ENCODE peak calls at places on chromosomes 16 and 17, in ten cellular contexts. X is cardiac muscle cell, L is Peyer's patch, A is psoas muscle, H is SK-N-SH, U is tibial artery, V is heart right ventricle, O is suprapubic skin, M is fibroblast of mammary gland, P is heart left ventricle. I is an unnamed sample.
A peak's percentile ranks its signal among the peaks of the same experiment; 100 is the strongest.

GRCh38 chr16:314351-314750 is 31.4 kb downstream of the PDIA2 start:
- DNase-seq in U (no peak), H (no peak), V (no peak), X (no peak), P (no peak), O (no peak), M (no peak), L (no peak), A (no peak), I (no peak)

GRCh38 chr16:19657831-19658230 is 60.2 kb downstream of the KNOP1 start:
- DNase-seq in A (no peak), V (no peak), X (no peak), P (no peak), O (no peak), M (no peak), H (no peak), U (no peak), L (no peak), I (no peak)

GRCh38 chr17:67608691-67609090 is 109.0 kb upstream of the NOL11 start:
- DNase-seq in L (no peak), H (no peak), M (peak; percentile 35), P (no peak), A (no peak), O (no peak), X (no peak), U (no peak), V (no peak), I (peak; percentile 30)

GRCh38 chr16:72172105-72173034 is at the start of gene PMFBP1:
- DNase-seq in P (peak; percentile 31), A (no peak), L (no peak), V (no peak), X (no peak), O (no peak), M (peak; percentile 87), H (no peak), U (no peak), I (peak; percentile 26)

GRCh38 chr16:68740628-68741346 is 3.7 kb downstream of the CDH1 start:
- DNase-seq in H (no peak), L (no peak), U (no peak), V (no peak), O (no peak), A (no peak), M (no peak), X (no peak), P (no peak), I (no peak)

GRCh38 chr17:69967910-69968411 is 107.1 kb upstream of the KCNJ16 start:
- DNase-seq in H (no peak), X (no peak), U (no peak), L (no peak), V (no peak), P (no peak), M (peak; percentile 90), A (no peak), O (no peak), I (peak; percentile 93)

GRCh38 chr17:59346876-59347407 is 15.5 kb downstream of the YPEL2 start:
- DNase-seq in M (no peak), P (no peak), H (no peak), X (no peak), A (no peak), L (no peak), U (no peak), V (no peak), O (no peak), I (no peak)

GRCh38 chr17:81416612-81417011 is 21.4 kb downstream of the BAHCC1 start:
- DNase-seq in H (no peak), O (no peak), M (no peak), P (no peak), V (no peak), U (no peak), L (no peak), X (no peak), A (no peak), I (no peak)

GRCh38 chr16:86498155-86498651 is 12.1 kb upstream of the FOXF1 start:
- DNase-seq in H (no peak), O (no peak), V (no peak), M (no peak), L (no peak), P (no peak), X (no peak), A (no peak), U (no peak), I (no peak)
- TF ChIP-seq CTCF in H (no peak), O (no peak), V (no peak), M (no peak), L (no peak), P (no peak), X (peak; percentile 6), A (no peak), U (no peak), I (peak; percentile 18)

DNA sequence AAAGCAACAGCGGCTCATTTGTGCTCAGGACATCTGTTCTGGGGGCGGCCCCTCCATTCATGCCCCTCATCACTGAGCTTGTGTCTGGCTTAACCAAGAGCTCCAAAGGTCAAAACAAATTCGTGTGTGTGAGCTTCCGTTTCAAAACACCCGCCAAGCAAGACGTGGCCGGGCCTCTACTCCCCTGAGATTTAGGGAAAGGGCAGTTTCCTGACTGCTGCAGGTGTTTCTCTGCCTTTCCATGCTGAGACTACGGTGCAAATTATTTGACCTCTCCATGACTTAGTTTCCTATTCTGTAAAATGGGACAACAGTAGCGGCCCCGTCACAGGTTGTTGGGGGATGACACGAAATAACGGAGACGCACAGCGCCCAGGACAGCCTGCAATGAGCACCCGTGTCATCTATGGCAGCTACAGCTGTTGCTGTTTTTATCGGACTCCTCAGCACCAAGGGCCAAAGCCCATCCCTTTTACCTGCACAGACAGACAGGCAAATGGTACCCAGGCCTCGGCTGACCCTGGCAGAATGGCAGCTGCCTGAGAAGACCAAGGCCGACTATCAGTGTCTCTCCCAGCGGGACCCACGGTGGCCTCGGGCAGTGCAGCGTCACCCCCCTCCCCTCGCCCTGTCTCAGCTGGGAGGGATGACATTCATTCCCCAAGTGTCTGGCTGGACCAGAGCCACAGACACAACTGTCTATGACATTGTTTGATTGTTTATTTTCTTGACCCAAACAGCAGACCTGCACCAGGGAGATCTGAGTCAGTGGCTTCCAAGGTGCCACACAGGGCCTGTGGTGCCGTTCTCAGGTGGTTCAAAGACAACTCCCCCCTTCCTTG is 50.7 kb upstream of the DOC2B start:
- DNase-seq in A (peak; percentile 42), P (peak; percentile 17), M (no peak), L (no peak), H (peak; percentile 54), O (peak; percentile 60), U (peak; percentile 35), X (no peak), V (no peak), I (no peak)
- H3K4me3 ChIP-seq in A (no peak overlapping the region), P (no peak overlapping the region), M (no peak overlapping the region), L (no peak overlapping the region), H (no peak overlapping the region), O (no peak overlapping the region), U (no peak overlapping the region), X (no peak overlapping the region), V (no peak overlapping the region), I (no peak overlapping the region)

GRCh38 chr17:15216481-15216880 is 48.6 kb downstream of the PMP22 start:
- DNase-seq in H (no peak), U (no peak), X (no peak), V (no peak), P (no peak), A (no peak), L (no peak), O (no peak), M (no peak), I (no peak)

GRCh38 chr17:15210247-15210646 is 54.9 kb downstream of the PMP22 start:
- DNase-seq in L (no peak), H (peak; percentile 56), V (no peak), O (no peak), P (no peak), A (no peak), X (no peak), M (no peak), U (no peak), I (no peak)

GRCh38 chr17:15213381-15214087 is 51.6 kb downstream of the PMP22 start:
- DNase-seq in H (peak; percentile 31), X (peak; percentile 55), V (no peak), O (no peak), M (peak; percentile 47), A (no peak), P (no peak), L (no peak), U (no peak), I (no peak)
- TF ChIP-seq CTCF in H (peak; percentile 51), X (peak; percentile 44), V (peak; percentile 48), O (no peak), M (peak; percentile 47), A (peak; percentile 46), P (peak; percentile 50), L (peak; percentile 12), U (no peak), I (peak; percentile 48)

GRCh38 chr17:49438439-49438861 is 23.8 kb upstream of the PHB1 start:
- DNase-seq in P (no peak), O (peak; percentile 76), L (no peak), X (no peak), U (no peak), A (no peak), H (no peak), V (no peak), M (no peak), I (no peak)
- H3K4me3 ChIP-seq in P (no peak overlapping the region), O (no peak overlapping the region), L (no peak overlapping the region), X (no peak overlapping the region), U (no peak overlapping the region), A (no peak overlapping the region), H (no peak overlapping the region), V (no peak overlapping the region), M (no peak overlapping the region), I (no peak overlapping the region)

DNA sequence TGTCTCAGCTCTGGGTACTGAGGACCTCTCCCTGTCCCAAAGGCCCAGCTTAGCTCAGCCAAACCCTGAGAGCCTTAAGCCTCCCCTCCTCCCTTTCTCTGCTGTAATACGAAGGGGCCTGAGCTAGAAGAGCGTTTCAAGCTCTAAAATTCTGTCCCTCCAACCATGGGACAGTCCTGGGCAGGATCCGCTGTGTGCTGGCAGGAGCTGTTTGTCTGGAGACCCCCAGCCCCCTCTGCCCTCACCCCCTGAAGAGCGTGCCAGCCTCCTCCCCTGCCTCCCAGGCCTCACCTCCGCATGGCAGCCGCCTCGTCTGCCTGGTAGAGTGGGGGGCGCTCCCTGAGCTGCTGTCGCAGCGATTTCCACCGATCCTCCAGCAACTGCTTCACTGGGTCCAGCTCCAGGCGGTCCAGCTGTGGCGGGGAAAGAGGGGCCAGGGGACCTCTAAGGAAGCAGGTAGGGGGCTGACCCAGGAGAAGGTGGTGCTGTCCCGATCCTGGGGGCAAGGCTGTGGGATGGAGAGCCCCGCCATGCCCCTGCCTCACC is 14.7 kb downstream of the UBALD2 start:
- DNase-seq in U (no peak), M (no peak), O (no peak), H (no peak), X (no peak), V (no peak), P (no peak), A (no peak), L (no peak), I (no peak)
- TF ChIP-seq CTCF in U (no peak), M (no peak), O (no peak), H (no peak), X (no peak), V (peak; percentile 1), P (peak; percentile 13), A (no peak), L (no peak), I (no peak)

GRCh38 chr17:78745407-78746088 is 36.5 kb downstream of the CYTH1 start:
- DNase-seq in X (peak; percentile 53), H (no peak), P (no peak), L (no peak), M (peak; percentile 51), V (no peak), U (no peak), A (no peak), O (no peak), I (no peak)
- H3K4me3 ChIP-seq in X (no peak overlapping the region), H (no peak overlapping the region), P (no peak overlapping the region), L (no peak overlapping the region), M (no peak overlapping the region), V (no peak overlapping the region), U (no peak overlapping the region), A (no peak overlapping the region), O (no peak overlapping the region), I (no peak overlapping the region)

I was measured in BJ.